ENCODE peak calls at places on chromosomes 12 and 14, in nine cellular contexts. One of them, this sample, is unnamed.
A peak's percentile ranks its signal among the peaks of the same experiment; 100 is the strongest.

GRCh38 chr14:27929823-27930347 is 836.7 kb upstream of the FOXG1 start:
- DNase-seq in nephron progenitor cell: no peak
- DNase-seq in activated T-cell treated with anti-CD3 and anti-CD28 coated beads for 1 hour: no peak
- DNase-seq in stimulated activated effector memory CD8-positive, alpha-beta T cell treated with anti-CD3 and anti-CD28 coated beads, Interleukin-12 subunit alpha, Interleukin-12 subunit beta, amount 100 ng/mL, for 72 hours: no peak
- DNase-seq in T-helper 1 cell: no peak
- DNase-seq in HFFc6: no peak
- DNase-seq in left colon: no peak
- DNase-seq in naive B cell: no peak
- DNase-seq in mesendoderm: no peak
- DNase-seq in this sample: no peak

GRCh38 chr14:28608438-28608837 is 158.1 kb upstream of the FOXG1 start:
- DNase-seq in nephron progenitor cell: no peak
- DNase-seq in activated T-cell treated with anti-CD3 and anti-CD28 coated beads for 1 hour: no peak
- DNase-seq in stimulated activated effector memory CD8-positive, alpha-beta T cell treated with anti-CD3 and anti-CD28 coated beads, Interleukin-12 subunit alpha, Interleukin-12 subunit beta, amount 100 ng/mL, for 72 hours: no peak
- DNase-seq in T-helper 1 cell: no peak
- DNase-seq in HFFc6: no peak
- DNase-seq in left colon: no peak
- DNase-seq in naive B cell: no peak
- DNase-seq in mesendoderm: no peak
- DNase-seq in this sample: no peak

GRCh38 chr14:104138098-104138890 is at the start of gene KIF26A:
- DNase-seq in nephron progenitor cell: peak; percentile 81
- DNase-seq in activated T-cell treated with anti-CD3 and anti-CD28 coated beads for 1 hour: no peak
- DNase-seq in stimulated activated effector memory CD8-positive, alpha-beta T cell treated with anti-CD3 and anti-CD28 coated beads, Interleukin-12 subunit alpha, Interleukin-12 subunit beta, amount 100 ng/mL, for 72 hours: no peak
- DNase-seq in T-helper 1 cell: peak; percentile 8
- DNase-seq in HFFc6: no peak
- DNase-seq in left colon: no peak
- DNase-seq in naive B cell: no peak
- DNase-seq in mesendoderm: peak; percentile 84
- DNase-seq in this sample: no peak

GRCh38 chr12:117789195-117789912 is 179.4 kb downstream of the KSR2 start:
- DNase-seq in nephron progenitor cell: no peak
- DNase-seq in activated T-cell treated with anti-CD3 and anti-CD28 coated beads for 1 hour: no peak
- DNase-seq in stimulated activated effector memory CD8-positive, alpha-beta T cell treated with anti-CD3 and anti-CD28 coated beads, Interleukin-12 subunit alpha, Interleukin-12 subunit beta, amount 100 ng/mL, for 72 hours: no peak
- DNase-seq in T-helper 1 cell: no peak
- DNase-seq in HFFc6: no peak
- DNase-seq in left colon: no peak
- DNase-seq in naive B cell: no peak
- DNase-seq in mesendoderm: peak; percentile 38
- DNase-seq in this sample: no peak

GRCh38 chr12:33061844-33062243 is 165.3 kb upstream of the PKP2 start:
- DNase-seq in nephron progenitor cell: no peak
- DNase-seq in activated T-cell treated with anti-CD3 and anti-CD28 coated beads for 1 hour: no peak
- DNase-seq in stimulated activated effector memory CD8-positive, alpha-beta T cell treated with anti-CD3 and anti-CD28 coated beads, Interleukin-12 subunit alpha, Interleukin-12 subunit beta, amount 100 ng/mL, for 72 hours: no peak
- DNase-seq in T-helper 1 cell: no peak
- DNase-seq in HFFc6: no peak
- DNase-seq in left colon: no peak
- DNase-seq in naive B cell: no peak
- DNase-seq in mesendoderm: no peak
- DNase-seq in this sample: no peak

GRCh38 chr14:101878222-101879211 is 85.9 kb upstream of the DYNC1H1 start:
- DNase-seq in nephron progenitor cell: no peak
- DNase-seq in activated T-cell treated with anti-CD3 and anti-CD28 coated beads for 1 hour: no peak
- DNase-seq in stimulated activated effector memory CD8-positive, alpha-beta T cell treated with anti-CD3 and anti-CD28 coated beads, Interleukin-12 subunit alpha, Interleukin-12 subunit beta, amount 100 ng/mL, for 72 hours: peak; percentile 68
- DNase-seq in T-helper 1 cell: no peak
- DNase-seq in HFFc6: no peak
- DNase-seq in left colon: no peak
- DNase-seq in naive B cell: no peak
- DNase-seq in mesendoderm: no peak
- DNase-seq in this sample: no peak

GRCh38 chr12:66087365-66087943 is 43.1 kb downstream of the LLPH start:
- DNase-seq in nephron progenitor cell: peak; percentile 66
- DNase-seq in activated T-cell treated with anti-CD3 and anti-CD28 coated beads for 1 hour: peak; percentile 26
- DNase-seq in stimulated activated effector memory CD8-positive, alpha-beta T cell treated with anti-CD3 and anti-CD28 coated beads, Interleukin-12 subunit alpha, Interleukin-12 subunit beta, amount 100 ng/mL, for 72 hours: peak; percentile 60
- DNase-seq in T-helper 1 cell: no peak
- DNase-seq in HFFc6: peak; percentile 65
- DNase-seq in left colon: peak; percentile 36
- DNase-seq in naive B cell: peak; percentile 30
- DNase-seq in mesendoderm: peak; percentile 70
- DNase-seq in this sample: peak; percentile 36

GRCh38 chr12:2412305-2412643 is 359.5 kb downstream of the CACNA1C start:
- DNase-seq in nephron progenitor cell: no peak
- DNase-seq in activated T-cell treated with anti-CD3 and anti-CD28 coated beads for 1 hour: no peak
- DNase-seq in stimulated activated effector memory CD8-positive, alpha-beta T cell treated with anti-CD3 and anti-CD28 coated beads, Interleukin-12 subunit alpha, Interleukin-12 subunit beta, amount 100 ng/mL, for 72 hours: no peak
- DNase-seq in T-helper 1 cell: no peak
- DNase-seq in HFFc6: no peak
- DNase-seq in left colon: no peak
- DNase-seq in naive B cell: no peak
- DNase-seq in mesendoderm: peak; percentile 64
- DNase-seq in this sample: no peak

This sample was measured in lung.